ENCODE peak calls at places on chromosomes 6 and 20, in seven cellular contexts. H is prostate gland, W is spleen, B is IMR-90, V is adrenal gland, A is A549, Z is testis. M is an unnamed sample. For H3K4me1 and H3K9me3, the result is how much of the 10 kb centered on the place peaks cover.

GRCh38 chr20:50321797-50322480 is 131.3 kb downstream of the CEBPB start:
- DNase-seq in W (peak), A (no peak), H (peak), V (no peak), B (peak), Z (peak), M (no peak)

GRCh38 chr6:168164462-168165061 is 85.5 kb upstream of the FRMD1 start:
- DNase-seq in V (no peak), H (peak), W (no peak), A (no peak), Z (no peak), B (no peak), M (no peak)

GRCh38 chr6:39416728-39417127 is 94.2 kb upstream of the KCNK16 start:
- DNase-seq in H (no peak), A (peak), B (peak), V (no peak), W (no peak), Z (no peak), M (peak)

GRCh38 chr6:123226398-123226797 is 230.4 kb downstream of the CLVS2 start:
- DNase-seq in V (no peak), Z (no peak), H (no peak), B (no peak), A (no peak), W (no peak), M (no peak)

GRCh38 chr6:12148317-12148801 is 136.2 kb downstream of the HIVEP1 start:
- DNase-seq in B (peak), Z (no peak), A (peak), W (no peak), H (no peak), V (no peak), M (no peak)

GRCh38 chr6:69918766-69919165 is 52.4 kb downstream of the COL19A1 start:
- DNase-seq in A (no peak), H (no peak), W (no peak), Z (no peak), B (peak), V (no peak), M (no peak)

GRCh38 chr20:35699914-35700624 is 864 bp downstream of the ROMO1 start:
- DNase-seq in W (no peak), B (peak), H (no peak), A (no peak), V (no peak), Z (no peak), M (no peak)

GRCh38 chr20:45985573-45985972 is 13.6 kb upstream of the ZNF335 start:
- DNase-seq in W (no peak), H (no peak), A (peak), B (no peak), V (no peak), Z (no peak), M (no peak)

GRCh38 chr20:4064118-4064962 is 49.0 kb upstream of the RNF24 start:
- DNase-seq in Z (peak), B (peak), A (peak), V (peak), W (peak), H (peak), M (peak)

GRCh38 chr6:129032602-129033001 is 149.7 kb downstream of the LAMA2 start:
- DNase-seq in B (no peak), V (no peak), H (no peak), Z (no peak), A (no peak), W (no peak), M (peak)
- H3K4me1 ChIP-seq in B (under half), V (under half), H (under half), Z (under half), A (under half), W (under half), M (under half)

GRCh38 chr6:149503858-149504257 is 19.0 kb upstream of the ZC3H12D start:
- DNase-seq in A (no peak), H (no peak), Z (no peak), W (no peak), B (no peak), V (no peak), M (no peak)
- TF ChIP-seq POLR2A in A (no peak), H (no peak), Z (no peak), W (no peak), B (no peak), V (no peak), M (no peak)

GRCh38 chr6:135478626-135479025 is 18.9 kb downstream of the AHI1 start:
- DNase-seq in A (no peak), W (no peak), B (no peak), V (no peak), H (no peak), Z (no peak), M (no peak)

GRCh38 chr6:135481786-135482369 is 15.7 kb downstream of the AHI1 start:
- DNase-seq in H (no peak), V (no peak), Z (no peak), B (peak), A (no peak), W (no peak), M (no peak)
- H3K9me3 ChIP-seq in H (under half), V (under half), Z (under half), B (under half), A (half or more), W (half or more), M (under half)

DNA sequence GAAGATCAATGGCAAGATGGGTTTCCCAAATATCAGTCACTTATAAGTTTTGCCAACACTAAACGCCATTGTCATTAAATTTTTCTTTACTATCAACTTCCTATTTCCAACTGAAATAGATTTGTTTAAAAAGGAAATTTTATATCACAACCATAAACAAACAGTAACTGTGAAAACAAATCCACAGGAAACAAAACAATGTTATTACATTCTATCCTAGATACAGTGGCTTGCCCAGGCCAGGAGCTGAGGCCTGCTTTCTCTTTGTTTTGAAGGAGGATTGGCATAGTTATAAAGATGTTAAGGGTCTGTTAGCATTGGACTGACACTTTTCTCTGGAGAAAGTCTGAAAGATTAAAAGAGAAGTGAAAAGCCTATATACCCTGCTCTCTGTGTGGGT is 24.9 kb downstream of the PPP1R16B start:
- DNase-seq in V (no peak), H (no peak), A (no peak), B (no peak), Z (no peak), W (no peak), M (no peak)
- H3K4me1 ChIP-seq in V (under half), H (under half), A (under half), B (under half), Z (under half), W (half or more), M (under half)